ENCODE peak calls at places on chromosomes 4 and X, in eight cellular contexts. J is fibroblast of lung, I is colonic mucosa, H is OCI-LY7, E is adrenal gland, D is sigmoid colon, Q is neural progenitor cell, W is lung. P is an unnamed sample.
A peak's percentile ranks its signal among the peaks of the same experiment; 100 is the strongest.

GRCh38 chrX:148722966-148723365 is 222.5 kb downstream of the AFF2 start:
- DNase-seq in J (no peak), I (no peak), H (no peak), E (no peak), D (no peak), Q (no peak), W (no peak), P (no peak)

GRCh38 chr4:149999485-150000074 is 78.7 kb upstream of the DCLK2 start:
- DNase-seq in J (peak; percentile 87), I (peak; percentile 36), H (peak; percentile 32), E (peak; percentile 61), D (peak; percentile 71), Q (peak; percentile 64), W (no peak), P (peak; percentile 21)

GRCh38 chr4:78322032-78322431 is 229.5 kb upstream of the ANXA3 start:
- DNase-seq in J (no peak), I (no peak), H (no peak), E (no peak), D (no peak), Q (no peak), W (no peak), P (no peak)

GRCh38 chr4:65737672-65738071 is 67.4 kb upstream of the EPHA5 start:
- DNase-seq in J (no peak), I (no peak), H (no peak), E (no peak), D (no peak), Q (no peak), W (no peak), P (no peak)

GRCh38 chrX:45264865-45265264 is 64.2 kb upstream of the DIPK2B start:
- DNase-seq in J (no peak), I (no peak), H (no peak), E (no peak), D (no peak), Q (no peak), W (no peak), P (no peak)

GRCh38 chr4:153014460-153014859 is 78.3 kb downstream of the FHDC1 start:
- DNase-seq in J (no peak), I (no peak), H (no peak), E (no peak), D (no peak), Q (no peak), W (no peak), P (no peak)

GRCh38 chr4:168076989-168077725 is 15.2 kb upstream of the ANXA10 start:
- DNase-seq in J (peak; percentile 81), I (peak; percentile 54), H (peak; percentile 52), E (peak; percentile 84), D (no peak), Q (peak; percentile 75), W (peak; percentile 46), P (peak; percentile 68)

GRCh38 chrX:12115377-12115776 is 22.9 kb upstream of the FRMPD4 start:
- DNase-seq in J (no peak), I (no peak), H (no peak), E (no peak), D (no peak), Q (peak; percentile 45), W (no peak), P (no peak)

GRCh38 chr4:159102623-159103405 is at the start of gene RAPGEF2:
- DNase-seq in J (peak; percentile 92), I (peak; percentile 95), H (peak; percentile 88), E (peak; percentile 95), D (peak; percentile 96), Q (peak; percentile 97), W (peak; percentile 93), P (peak; percentile 95)

GRCh38 chr4:108861339-108861738 is 98.5 kb upstream of the ETNPPL start:
- DNase-seq in J (peak; percentile 11), I (no peak), H (no peak), E (no peak), D (no peak), Q (peak; percentile 20), W (no peak), P (peak; percentile 51)

GRCh38 chr4:181909368-181909767 is 333.8 kb upstream of the TENM3 start:
- DNase-seq in J (peak; percentile 87), I (no peak), H (no peak), E (no peak), D (no peak), Q (no peak), W (no peak), P (no peak)

GRCh38 chrX:80246273-80246672 is 174.0 kb upstream of the TENT5D start:
- DNase-seq in J (no peak), I (no peak), H (no peak), E (no peak), D (no peak), Q (no peak), W (no peak), P (no peak)

GRCh38 chrX:130049821-130050220 is 60.5 kb downstream of the ELF4 start:
- DNase-seq in J (no peak), I (no peak), H (no peak), E (no peak), D (no peak), Q (no peak), W (no peak), P (no peak)

GRCh38 chr4:19675172-19675811 is 576.4 kb upstream of the SLIT2 start:
- DNase-seq in J (peak; percentile 42), I (no peak), H (peak; percentile 79), E (no peak), D (no peak), Q (no peak), W (no peak), P (no peak)

GRCh38 chr4:123259676-123260428 is 136.7 kb upstream of the SPRY1 start:
- DNase-seq in J (no peak), I (no peak), H (no peak), E (no peak), D (no peak), Q (peak; percentile 23), W (no peak), P (no peak)

GRCh38 chr4:46432923-46433322 is 43.0 kb upstream of the GABRA2 start:
- DNase-seq in J (peak; percentile 78), I (no peak), H (no peak), E (no peak), D (no peak), Q (no peak), W (no peak), P (no peak)

GRCh38 chrX:39039890-39040289 is 238.6 kb downstream of the MID1IP1 start:
- DNase-seq in J (no peak), I (no peak), H (no peak), E (no peak), D (no peak), Q (no peak), W (no peak), P (no peak)

GRCh38 chr4:155405059-155405458 is 28.3 kb upstream of the MAP9 start:
- DNase-seq in J (peak; percentile 97), I (no peak), H (no peak), E (no peak), D (no peak), Q (no peak), W (no peak), P (no peak)

GRCh38 chr4:75511841-75512240 is 2.4 kb downstream of the RCHY1 start:
- DNase-seq in J (no peak), I (no peak), H (no peak), E (no peak), D (no peak), Q (no peak), W (no peak), P (no peak)
- H3K27ac ChIP-seq in J (no peak overlapping the region), I (peak overlapping the region; percentile 56), H (peak overlapping the region; percentile 92), E (peak overlapping the region; percentile 98), D (peak overlapping the region; percentile 96), Q (no peak overlapping the region), W (peak overlapping the region; percentile 40), P (peak overlapping the region; percentile 47)

GRCh38 chr4:89253935-89254334 is 53.7 kb downstream of the GPRIN3 start:
- DNase-seq in J (no peak), I (no peak), H (no peak), E (no peak), D (no peak), Q (no peak), W (no peak), P (no peak)
- H3K4me1 ChIP-seq in J (no peaks in the 10 kb centered on the region), I (no peaks in the 10 kb centered on the region), H (no peaks in the 10 kb centered on the region), E (no peaks in the 10 kb centered on the region), D (no peaks in the 10 kb centered on the region), Q (peaks cover 12% of the 10 kb centered on the region), W (peaks cover 14% of the 10 kb centered on the region), P (peaks cover 45% of the 10 kb centered on the region)

DNA sequence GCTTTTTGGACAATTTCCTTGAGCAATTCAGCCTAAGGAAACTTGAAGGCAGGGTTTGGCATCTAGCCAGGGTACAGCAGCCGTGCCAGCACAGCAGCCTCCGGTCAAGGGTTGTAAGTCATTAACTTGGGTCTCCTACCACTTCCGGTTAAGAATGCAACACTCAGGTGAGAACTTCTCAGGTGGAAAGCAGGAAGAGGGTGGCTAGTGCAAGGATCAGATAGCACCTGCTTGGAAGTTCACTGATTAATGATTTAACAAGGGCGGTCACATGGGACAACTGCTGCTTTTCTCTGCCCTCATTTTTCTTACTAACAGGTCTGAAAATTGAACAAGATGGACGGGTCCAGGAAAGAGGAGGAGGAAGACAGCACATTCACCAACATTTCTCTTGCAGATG is 30.1 kb upstream of the SCOC start:
- DNase-seq in J (peak; percentile 40), I (peak; percentile 93), H (no peak), E (peak; percentile 58), D (no peak), Q (no peak), W (peak; percentile 81), P (peak; percentile 93)
- H3K4me3 ChIP-seq in J (no peak overlapping the region), I (no peak overlapping the region), H (no peak overlapping the region), E (no peak overlapping the region), D (no peak overlapping the region), Q (no peak overlapping the region), W (no peak overlapping the region), P (no peak overlapping the region)

GRCh38 chrX:107700317-107700774 is 72.0 kb downstream of the PRPS1 start:
- DNase-seq in J (peak; percentile 71), I (no peak), H (no peak), E (peak; percentile 80), D (peak; percentile 80), Q (no peak), W (no peak), P (peak; percentile 76)

GRCh38 chrX:107700802-107701201 is 72.5 kb downstream of the PRPS1 start:
- DNase-seq in J (no peak), I (no peak), H (no peak), E (no peak), D (no peak), Q (no peak), W (no peak), P (no peak)

GRCh38 chrX:107699611-107700010 is 71.3 kb downstream of the PRPS1 start:
- DNase-seq in J (no peak), I (no peak), H (no peak), E (no peak), D (peak; percentile 19), Q (no peak), W (no peak), P (no peak)

GRCh38 chrX:107704181-107704580 is 71.4 kb downstream of the TSC22D3 start:
- DNase-seq in J (no peak), I (no peak), H (no peak), E (no peak), D (no peak), Q (no peak), W (no peak), P (no peak)

DNA sequence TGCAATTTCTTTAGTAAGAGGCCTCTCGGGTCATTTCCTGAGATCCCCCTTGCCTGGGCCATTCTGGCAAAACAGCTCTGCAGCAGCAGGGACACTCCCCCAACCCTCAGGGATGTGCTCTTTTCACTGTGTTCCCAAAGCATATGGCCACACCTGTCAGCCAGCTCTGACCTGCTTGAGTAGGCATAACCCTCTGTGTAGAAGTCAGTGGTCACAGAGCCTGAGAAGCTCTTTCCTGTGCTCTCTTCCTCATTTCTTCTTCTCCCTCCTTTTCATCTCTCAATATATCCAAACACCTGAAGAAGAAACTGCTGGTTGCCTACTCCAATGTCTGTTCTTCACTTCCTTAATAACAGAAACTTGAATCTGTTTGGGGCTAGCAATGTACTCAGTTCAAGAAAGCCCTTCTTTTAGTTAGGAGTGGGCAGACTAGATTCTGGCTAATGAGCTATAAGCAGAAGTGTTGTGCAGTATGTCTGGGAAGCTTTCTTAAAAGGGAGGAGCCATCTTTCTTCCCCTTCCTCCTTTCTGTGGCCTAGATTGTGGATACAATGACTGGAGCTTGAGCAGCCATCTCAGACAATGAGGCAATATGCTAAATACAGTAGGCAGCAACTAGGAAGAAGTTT is 73.3 kb downstream of the PRPS1 start:
- DNase-seq in J (no peak), I (no peak), H (peak; percentile 67), E (no peak), D (peak; percentile 57), Q (no peak), W (no peak), P (no peak)
- H3K27ac ChIP-seq in J (no peak overlapping the region), I (no peak overlapping the region), H (peak overlapping the region; percentile 23), E (no peak overlapping the region), D (peak overlapping the region; percentile 57), Q (no peak overlapping the region), W (no peak overlapping the region), P (no peak overlapping the region)

P was measured in body of pancreas.